ENCODE peak calls at places on chromosomes 6 and 20, in eight cellular contexts. One of them, this sample, is unnamed.

GRCh38 chr6:144400321-144400720 is 115.2 kb downstream of the UTRN start:
- DNase-seq in breast epithelium: no peak
- DNase-seq in K562: no peak
- DNase-seq in HCT116: no peak
- DNase-seq in HepG2: no peak
- DNase-seq in transverse colon: no peak
- DNase-seq in stomach: no peak
- DNase-seq in SK-N-SH: no peak
- DNase-seq in this sample: no peak

GRCh38 chr6:4756247-4756646 is 20.0 kb upstream of the CDYL start:
- DNase-seq in breast epithelium: no peak
- DNase-seq in K562: no peak
- DNase-seq in HCT116: no peak
- DNase-seq in HepG2: no peak
- DNase-seq in transverse colon: no peak
- DNase-seq in stomach: no peak
- DNase-seq in SK-N-SH: no peak
- DNase-seq in this sample: no peak

GRCh38 chr20:48339986-48340884 is 487.6 kb downstream of the PREX1 start:
- DNase-seq in breast epithelium: no peak
- DNase-seq in K562: no peak
- DNase-seq in HCT116: no peak
- DNase-seq in HepG2: no peak
- DNase-seq in transverse colon: no peak
- DNase-seq in stomach: no peak
- DNase-seq in SK-N-SH: no peak
- DNase-seq in this sample: no peak

GRCh38 chr6:45599053-45599452 is 221.3 kb upstream of the SUPT3H start:
- DNase-seq in breast epithelium: no peak
- DNase-seq in K562: no peak
- DNase-seq in HCT116: no peak
- DNase-seq in HepG2: no peak
- DNase-seq in transverse colon: no peak
- DNase-seq in stomach: no peak
- DNase-seq in SK-N-SH: no peak
- DNase-seq in this sample: no peak

GRCh38 chr6:7440476-7440875 is 50.9 kb downstream of the RIOK1 start:
- DNase-seq in breast epithelium: no peak
- DNase-seq in K562: no peak
- DNase-seq in HCT116: no peak
- DNase-seq in HepG2: no peak
- DNase-seq in transverse colon: no peak
- DNase-seq in stomach: no peak
- DNase-seq in SK-N-SH: no peak
- DNase-seq in this sample: no peak

GRCh38 chr20:6469695-6470094 is 297.8 kb upstream of the BMP2 start:
- DNase-seq in breast epithelium: no peak
- DNase-seq in K562: no peak
- DNase-seq in HCT116: no peak
- DNase-seq in HepG2: no peak
- DNase-seq in transverse colon: no peak
- DNase-seq in stomach: no peak
- DNase-seq in SK-N-SH: no peak
- DNase-seq in this sample: no peak

GRCh38 chr20:17611540-17612286 is 41.8 kb downstream of the DSTN start:
- DNase-seq in breast epithelium: no peak
- DNase-seq in K562: peak
- DNase-seq in HCT116: peak
- DNase-seq in HepG2: peak
- DNase-seq in transverse colon: peak
- DNase-seq in stomach: peak
- DNase-seq in SK-N-SH: peak
- DNase-seq in this sample: no peak

GRCh38 chr20:17796096-17796563 is 96.4 kb downstream of the BANF2 start:
- DNase-seq in breast epithelium: no peak
- DNase-seq in K562: no peak
- DNase-seq in HCT116: no peak
- DNase-seq in HepG2: peak
- DNase-seq in transverse colon: no peak
- DNase-seq in stomach: peak
- DNase-seq in SK-N-SH: no peak
- DNase-seq in this sample: peak

GRCh38 chr6:158414900-158415299 is 102.6 kb downstream of the TULP4 start:
- DNase-seq in breast epithelium: no peak
- DNase-seq in K562: no peak
- DNase-seq in HCT116: no peak
- DNase-seq in HepG2: no peak
- DNase-seq in transverse colon: no peak
- DNase-seq in stomach: no peak
- DNase-seq in SK-N-SH: no peak
- DNase-seq in this sample: no peak

GRCh38 chr20:50387996-50388332 is 122.2 kb upstream of the PTPN1 start:
- DNase-seq in breast epithelium: no peak
- DNase-seq in K562: no peak
- DNase-seq in HCT116: no peak
- DNase-seq in HepG2: no peak
- DNase-seq in transverse colon: no peak
- DNase-seq in stomach: no peak
- DNase-seq in SK-N-SH: no peak
- DNase-seq in this sample: no peak

GRCh38 chr6:42390228-42390934 is 61.3 kb downstream of the TRERF1 start:
- DNase-seq in breast epithelium: no peak
- DNase-seq in K562: no peak
- DNase-seq in HCT116: no peak
- DNase-seq in HepG2: no peak
- DNase-seq in transverse colon: peak
- DNase-seq in stomach: no peak
- DNase-seq in SK-N-SH: no peak
- DNase-seq in this sample: no peak

GRCh38 chr20:3209946-3210317 is 634 bp downstream of the ITPA start:
- DNase-seq in breast epithelium: no peak
- DNase-seq in K562: peak
- DNase-seq in HCT116: no peak
- DNase-seq in HepG2: no peak
- DNase-seq in transverse colon: no peak
- DNase-seq in stomach: no peak
- DNase-seq in SK-N-SH: no peak
- DNase-seq in this sample: peak

GRCh38 chr20:3923818-3924217 is 34.6 kb downstream of the PANK2 start:
- DNase-seq in breast epithelium: no peak
- DNase-seq in K562: no peak
- DNase-seq in HCT116: no peak
- DNase-seq in HepG2: no peak
- DNase-seq in transverse colon: no peak
- DNase-seq in stomach: no peak
- DNase-seq in SK-N-SH: no peak
- DNase-seq in this sample: no peak

GRCh38 chr20:60040471-60041162 is 82.4 kb downstream of the CDH26 start:
- DNase-seq in breast epithelium: no peak
- DNase-seq in K562: no peak
- DNase-seq in HCT116: no peak
- DNase-seq in HepG2: no peak
- DNase-seq in transverse colon: no peak
- DNase-seq in stomach: no peak
- DNase-seq in SK-N-SH: no peak
- DNase-seq in this sample: no peak

GRCh38 chr6:132898376-132898775 is 84.0 kb downstream of the RPS12 start:
- DNase-seq in breast epithelium: no peak
- DNase-seq in K562: no peak
- DNase-seq in HCT116: no peak
- DNase-seq in HepG2: no peak
- DNase-seq in transverse colon: no peak
- DNase-seq in stomach: no peak
- DNase-seq in SK-N-SH: no peak
- DNase-seq in this sample: no peak

GRCh38 chr20:43536817-43537440 is 21.9 kb upstream of the SGK2 start:
- DNase-seq in breast epithelium: peak
- DNase-seq in K562: no peak
- DNase-seq in HCT116: no peak
- DNase-seq in HepG2: peak
- DNase-seq in transverse colon: no peak
- DNase-seq in stomach: no peak
- DNase-seq in SK-N-SH: no peak
- DNase-seq in this sample: no peak

GRCh38 chr6:33297956-33298772 is 578 bp downstream of the RGL2 start:
- DNase-seq in breast epithelium: peak
- DNase-seq in K562: peak
- DNase-seq in HCT116: peak
- DNase-seq in HepG2: peak
- DNase-seq in transverse colon: peak
- DNase-seq in stomach: peak
- DNase-seq in SK-N-SH: peak
- DNase-seq in this sample: peak

GRCh38 chr6:17986656-17987575 is 519 bp downstream of the KIF13A start:
- DNase-seq in breast epithelium: peak
- DNase-seq in K562: peak
- DNase-seq in HCT116: no peak
- DNase-seq in HepG2: peak
- DNase-seq in transverse colon: peak
- DNase-seq in stomach: peak
- DNase-seq in SK-N-SH: peak
- DNase-seq in this sample: peak

GRCh38 chr20:43189614-43190331 is at the start of gene PTPRT:
- DNase-seq in breast epithelium: no peak
- DNase-seq in K562: no peak
- DNase-seq in HCT116: no peak
- DNase-seq in HepG2: no peak
- DNase-seq in transverse colon: no peak
- DNase-seq in stomach: no peak
- DNase-seq in SK-N-SH: peak
- DNase-seq in this sample: no peak

GRCh38 chr20:43243672-43244269 is 54.1 kb upstream of the PTPRT start:
- DNase-seq in breast epithelium: no peak
- DNase-seq in K562: peak
- DNase-seq in HCT116: no peak
- DNase-seq in HepG2: no peak
- DNase-seq in transverse colon: no peak
- DNase-seq in stomach: no peak
- DNase-seq in SK-N-SH: peak
- DNase-seq in this sample: no peak

GRCh38 chr6:113859349-113860164 is 2.4 kb downstream of the MARCKS start:
- DNase-seq in breast epithelium: peak
- DNase-seq in K562: no peak
- DNase-seq in HCT116: no peak
- DNase-seq in HepG2: no peak
- DNase-seq in transverse colon: peak
- DNase-seq in stomach: peak
- DNase-seq in SK-N-SH: peak
- DNase-seq in this sample: no peak

GRCh38 chr20:54469293-54469692 is 6.1 kb upstream of the DOK5 start:
- DNase-seq in breast epithelium: no peak
- DNase-seq in K562: no peak
- DNase-seq in HCT116: no peak
- DNase-seq in HepG2: no peak
- DNase-seq in transverse colon: no peak
- DNase-seq in stomach: no peak
- DNase-seq in SK-N-SH: no peak
- DNase-seq in this sample: no peak

GRCh38 chr20:23050847-23051627 is 1.6 kb upstream of the THBD start:
- DNase-seq in breast epithelium: peak
- DNase-seq in K562: peak
- DNase-seq in HCT116: peak
- DNase-seq in HepG2: no peak
- DNase-seq in transverse colon: peak
- DNase-seq in stomach: peak
- DNase-seq in SK-N-SH: no peak
- DNase-seq in this sample: no peak

GRCh38 chr6:1377526-1378223 is 11.7 kb upstream of the FOXF2 start:
- DNase-seq in breast epithelium: no peak
- DNase-seq in K562: no peak
- DNase-seq in HCT116: no peak
- DNase-seq in HepG2: no peak
- DNase-seq in transverse colon: no peak
- DNase-seq in stomach: no peak
- DNase-seq in SK-N-SH: no peak
- DNase-seq in this sample: no peak
- H3K4me3 ChIP-seq in breast epithelium: peak
- H3K4me3 ChIP-seq in K562: no peak
- H3K4me3 ChIP-seq in HCT116: no peak
- H3K4me3 ChIP-seq in HepG2: no peak
- H3K4me3 ChIP-seq in transverse colon: no peak
- H3K4me3 ChIP-seq in stomach: no peak
- H3K4me3 ChIP-seq in SK-N-SH: no peak
- H3K4me3 ChIP-seq in this sample: no peak

GRCh38 chr20:1471242-1471641 is 4.6 kb upstream of the NSFL1C start:
- DNase-seq in breast epithelium: no peak
- DNase-seq in K562: no peak
- DNase-seq in HCT116: no peak
- DNase-seq in HepG2: no peak
- DNase-seq in transverse colon: no peak
- DNase-seq in stomach: no peak
- DNase-seq in SK-N-SH: no peak
- DNase-seq in this sample: no peak

GRCh38 chr20:1468117-1468624 is 1.5 kb upstream of the NSFL1C start:
- DNase-seq in breast epithelium: no peak
- DNase-seq in K562: no peak
- DNase-seq in HCT116: no peak
- DNase-seq in HepG2: no peak
- DNase-seq in transverse colon: no peak
- DNase-seq in stomach: no peak
- DNase-seq in SK-N-SH: no peak
- DNase-seq in this sample: no peak

GRCh38 chr20:1469306-1469905 is 2.8 kb upstream of the NSFL1C start:
- DNase-seq in breast epithelium: no peak
- DNase-seq in K562: no peak
- DNase-seq in HCT116: no peak
- DNase-seq in HepG2: no peak
- DNase-seq in transverse colon: no peak
- DNase-seq in stomach: no peak
- DNase-seq in SK-N-SH: no peak
- DNase-seq in this sample: no peak

GRCh38 chr20:1467355-1468116 is 887 bp upstream of the NSFL1C start:
- DNase-seq in breast epithelium: no peak
- DNase-seq in K562: peak
- DNase-seq in HCT116: no peak
- DNase-seq in HepG2: peak
- DNase-seq in transverse colon: peak
- DNase-seq in stomach: peak
- DNase-seq in SK-N-SH: peak
- DNase-seq in this sample: peak

GRCh38 chr20:1469925-1470571 is 3.4 kb upstream of the NSFL1C start:
- DNase-seq in breast epithelium: peak
- DNase-seq in K562: peak
- DNase-seq in HCT116: peak
- DNase-seq in HepG2: peak
- DNase-seq in transverse colon: peak
- DNase-seq in stomach: peak
- DNase-seq in SK-N-SH: peak
- DNase-seq in this sample: peak
- TF ChIP-seq POLR2AphosphoS5 in breast epithelium: peak
- TF ChIP-seq POLR2AphosphoS5 in K562: no peak
- TF ChIP-seq POLR2AphosphoS5 in HCT116: no peak
- TF ChIP-seq POLR2AphosphoS5 in HepG2: no peak
- TF ChIP-seq POLR2AphosphoS5 in transverse colon: peak
- TF ChIP-seq POLR2AphosphoS5 in stomach: peak
- TF ChIP-seq POLR2AphosphoS5 in SK-N-SH: no peak
- TF ChIP-seq POLR2AphosphoS5 in this sample: no peak

GRCh38 chr6:83952830-83953229 is 80.7 kb upstream of the MRAP2 start:
- DNase-seq in breast epithelium: no peak
- DNase-seq in K562: no peak
- DNase-seq in HCT116: no peak
- DNase-seq in HepG2: no peak
- DNase-seq in transverse colon: no peak
- DNase-seq in stomach: no peak
- DNase-seq in SK-N-SH: no peak
- DNase-seq in this sample: no peak
- H3K4me3 ChIP-seq in breast epithelium: no peak
- H3K4me3 ChIP-seq in K562: no peak
- H3K4me3 ChIP-seq in HCT116: no peak
- H3K4me3 ChIP-seq in HepG2: no peak
- H3K4me3 ChIP-seq in transverse colon: no peak
- H3K4me3 ChIP-seq in stomach: no peak
- H3K4me3 ChIP-seq in SK-N-SH: no peak
- H3K4me3 ChIP-seq in this sample: no peak

GRCh38 chr6:37454420-37455125 is 21.6 kb downstream of the CMTR1 start:
- DNase-seq in breast epithelium: no peak
- DNase-seq in K562: no peak
- DNase-seq in HCT116: no peak
- DNase-seq in HepG2: no peak
- DNase-seq in transverse colon: peak
- DNase-seq in stomach: no peak
- DNase-seq in SK-N-SH: peak
- DNase-seq in this sample: no peak
- TF ChIP-seq POLR2AphosphoS5 in breast epithelium: no peak
- TF ChIP-seq POLR2AphosphoS5 in K562: no peak
- TF ChIP-seq POLR2AphosphoS5 in HCT116: no peak
- TF ChIP-seq POLR2AphosphoS5 in HepG2: no peak
- TF ChIP-seq POLR2AphosphoS5 in transverse colon: peak
- TF ChIP-seq POLR2AphosphoS5 in stomach: no peak
- TF ChIP-seq POLR2AphosphoS5 in SK-N-SH: no peak
- TF ChIP-seq POLR2AphosphoS5 in this sample: no peak